ENCODE peak calls at places on chromosomes 2 and 18, in seven cellular contexts. J is body of pancreas; U is Peyer's patch; H is neural progenitor cell; M is mammary epithelial cell; T is CD8-positive, alpha-beta memory T cell; Z is aorta. Y is an unnamed sample.

GRCh38 chr2:20650412-20650879 is 452 bp downstream of the HS1BP3 start:
- DNase-seq in T (no peak), H (peak; percentile 78), U (peak; percentile 55), J (no peak), Z (peak; percentile 75), M (peak; percentile 45), Y (peak; percentile 50)

GRCh38 chr2:85133751-85134254 is 611 bp downstream of the TCF7L1 start:
- DNase-seq in J (peak; percentile 46), T (no peak), Z (peak; percentile 86), M (peak; percentile 51), H (no peak), U (peak; percentile 48), Y (no peak)

GRCh38 chr2:200479617-200480292 is 30.1 kb downstream of the KCTD18 start:
- DNase-seq in H (no peak), U (no peak), T (no peak), J (no peak), M (peak; percentile 28), Z (no peak), Y (no peak)

GRCh38 chr18:57445488-57446319 is 10.5 kb downstream of the ONECUT2 start:
- DNase-seq in J (no peak), H (peak; percentile 70), U (no peak), M (no peak), Z (no peak), T (no peak), Y (no peak)

GRCh38 chr2:28802975-28803429 is 7.6 kb upstream of the SPDYA start:
- DNase-seq in U (no peak), H (no peak), Z (no peak), J (no peak), T (no peak), M (no peak), Y (no peak)

GRCh38 chr18:52715961-52716360 is 376.0 kb downstream of the DCC start:
- DNase-seq in M (no peak), U (no peak), J (no peak), T (no peak), Z (no peak), H (no peak), Y (no peak)

GRCh38 chr2:36322108-36322507 is 33.5 kb upstream of the CRIM1 start:
- DNase-seq in T (no peak), Z (no peak), J (no peak), H (peak; percentile 65), M (peak; percentile 42), U (no peak), Y (no peak)

GRCh38 chr2:1795842-1796580 is 51.7 kb upstream of the PXDN start:
- DNase-seq in U (no peak), M (no peak), H (no peak), Z (peak; percentile 14), J (no peak), T (no peak), Y (no peak)

GRCh38 chr2:241229563-241230401 is 41.3 kb downstream of the ANO7 start:
- DNase-seq in M (no peak), U (no peak), Z (peak; percentile 57), H (no peak), T (no peak), J (no peak), Y (no peak)

GRCh38 chr2:58992062-58992736 is 751.1 kb upstream of the FANCL start:
- DNase-seq in M (no peak), Z (no peak), J (no peak), U (no peak), H (no peak), T (no peak), Y (no peak)

GRCh38 chr18:58584219-58585127 is 44.4 kb downstream of the ALPK2 start:
- DNase-seq in U (no peak), T (no peak), M (peak; percentile 60), H (peak; percentile 84), Z (no peak), J (no peak), Y (no peak)

GRCh38 chr2:37378411-37378810 is 34.0 kb downstream of the QPCT start:
- DNase-seq in H (no peak), Z (no peak), U (no peak), M (peak; percentile 88), J (no peak), T (no peak), Y (no peak)

GRCh38 chr18:63168287-63168686 is 151.3 kb downstream of the BCL2 start:
- DNase-seq in Z (no peak), J (no peak), H (no peak), T (no peak), U (no peak), M (no peak), Y (no peak)

GRCh38 chr2:218367415-218368149 is 10.9 kb downstream of the CATIP start:
- DNase-seq in M (peak; percentile 23), J (peak; percentile 89), U (peak; percentile 95), T (peak; percentile 73), Z (peak; percentile 96), H (peak; percentile 92), Y (peak; percentile 81)

GRCh38 chr2:218852911-218853667 is 6.5 kb upstream of the WNT6 start:
- DNase-seq in U (peak; percentile 89), H (peak; percentile 85), Z (peak; percentile 83), M (peak; percentile 43), T (peak; percentile 46), J (peak; percentile 74), Y (peak; percentile 54)

GRCh38 chr2:100905132-100905805 is 85.3 kb downstream of the NPAS2 start:
- DNase-seq in T (no peak), U (no peak), M (no peak), Z (no peak), J (no peak), H (no peak), Y (no peak)

GRCh38 chr2:9274701-9275343 is 68.2 kb downstream of the ASAP2 start:
- DNase-seq in Z (no peak), J (no peak), H (no peak), M (no peak), U (no peak), T (no peak), Y (no peak)

GRCh38 chr2:18750662-18751554 is 161.5 kb upstream of the NT5C1B start:
- DNase-seq in T (no peak), J (no peak), Z (no peak), H (no peak), U (no peak), M (peak; percentile 23), Y (no peak)

GRCh38 chr2:22855081-22855480 is 529.9 kb upstream of the KLHL29 start:
- DNase-seq in Z (no peak), H (peak; percentile 25), M (no peak), J (no peak), T (no peak), U (no peak), Y (peak; percentile 11)

GRCh38 chr2:16137080-16137755 is 196.9 kb downstream of the MYCN start:
- DNase-seq in T (no peak), H (no peak), Z (no peak), U (no peak), M (no peak), J (no peak), Y (no peak)

GRCh38 chr2:13102340-13103063 is 385.8 kb downstream of the TRIB2 start:
- DNase-seq in U (no peak), Z (no peak), H (no peak), T (no peak), J (no peak), M (no peak), Y (peak; percentile 9)

GRCh38 chr2:28373854-28374253 is 18.8 kb upstream of the FOSL2 start:
- DNase-seq in Z (no peak), J (no peak), U (no peak), H (no peak), M (no peak), T (no peak), Y (no peak)

GRCh38 chr2:141703506-141703905 is 427.3 kb downstream of the LRP1B start:
- DNase-seq in J (no peak), Z (no peak), T (no peak), M (no peak), H (no peak), U (no peak), Y (no peak)

GRCh38 chr2:237513693-237514092 is 26.6 kb downstream of the MLPH start:
- DNase-seq in U (no peak), M (no peak), H (no peak), J (no peak), T (no peak), Z (no peak), Y (no peak)
- H3K27ac ChIP-seq in U (no peak overlapping the region), M (no peak overlapping the region), H (no peak overlapping the region), J (no peak overlapping the region), T (no peak overlapping the region), Z (no peak overlapping the region), Y (no peak overlapping the region)

GRCh38 chr2:24045511-24046508 is 1.4 kb downstream of the WDCP start:
- DNase-seq in H (no peak), Z (no peak), T (no peak), M (no peak), J (no peak), U (peak; percentile 17), Y (no peak)
- H3K4me3 ChIP-seq in H (peak overlapping the region; percentile 72), Z (no peak overlapping the region), T (peak overlapping the region; percentile 1), M (no peak overlapping the region), J (no peak overlapping the region), U (no peak overlapping the region), Y (peak overlapping the region; percentile 80)

GRCh38 chr2:45602624-45603023 is 8.4 kb downstream of the SRBD1 start:
- DNase-seq in Z (no peak), U (no peak), T (no peak), J (no peak), M (no peak), H (no peak), Y (no peak)

GRCh38 chr2:45607701-45608100 is 3.4 kb downstream of the SRBD1 start:
- DNase-seq in M (no peak), H (peak; percentile 67), J (no peak), U (no peak), T (no peak), Z (no peak), Y (no peak)

GRCh38 chr2:45610281-45611019 is 617 bp downstream of the SRBD1 start:
- DNase-seq in H (peak; percentile 75), U (peak; percentile 74), J (peak; percentile 67), M (peak; percentile 70), T (no peak), Z (peak; percentile 76), Y (no peak)

GRCh38 chr2:45611020-45611737 is at the start of gene SRBD1:
- DNase-seq in M (peak; percentile 90), Z (peak; percentile 98), T (peak; percentile 84), H (peak; percentile 95), U (peak; percentile 98), J (peak; percentile 97), Y (peak; percentile 89)

DNA sequence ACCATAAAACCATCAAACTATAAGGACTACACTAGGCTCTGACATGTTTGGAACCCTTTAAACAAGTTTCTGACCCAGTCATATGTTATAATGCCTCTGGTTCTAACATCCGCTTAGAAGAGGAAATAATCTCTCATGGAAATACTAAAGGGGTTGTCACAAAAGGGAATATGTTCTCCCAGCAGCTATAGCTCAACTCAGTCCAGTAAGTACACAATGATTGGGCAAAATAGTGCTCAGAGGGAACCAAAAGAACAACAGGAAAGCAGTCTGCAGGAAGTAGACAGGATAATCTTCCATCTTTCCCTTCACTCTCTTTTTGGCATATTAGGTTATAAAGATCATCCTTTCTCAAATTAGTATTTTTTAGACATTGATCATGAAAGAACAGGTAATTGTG is 4.3 kb downstream of the SRBD1 start:
- DNase-seq in U (no peak), T (no peak), J (no peak), Z (no peak), M (no peak), H (no peak), Y (no peak)
- H3K27ac ChIP-seq in U (no peak overlapping the region), T (no peak overlapping the region), J (no peak overlapping the region), Z (no peak overlapping the region), M (no peak overlapping the region), H (no peak overlapping the region), Y (no peak overlapping the region)

DNA sequence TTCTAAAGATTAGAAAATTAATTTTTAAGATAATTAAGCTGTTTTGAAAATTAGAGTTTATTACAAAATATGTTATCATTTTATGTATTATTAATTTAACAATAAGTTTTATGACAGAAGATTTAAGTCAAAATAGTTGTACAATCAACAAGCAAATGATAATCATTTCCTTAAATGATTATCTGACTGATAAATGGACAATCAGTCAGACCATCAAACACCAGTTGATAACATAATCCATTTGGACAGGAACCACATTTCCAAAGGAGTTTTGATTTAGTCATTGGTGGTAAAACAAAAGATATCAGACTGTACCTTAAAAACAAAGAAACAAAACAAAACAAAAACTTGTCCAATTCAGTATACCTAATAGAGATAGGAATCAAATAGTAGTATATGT is 1.9 kb downstream of the TFPI start:
- DNase-seq in H (no peak), Z (no peak), J (no peak), T (no peak), U (no peak), M (no peak), Y (no peak)
- H3K4me3 ChIP-seq in H (no peak overlapping the region), Z (no peak overlapping the region), J (no peak overlapping the region), T (no peak overlapping the region), U (peak overlapping the region; percentile 53), M (no peak overlapping the region), Y (peak overlapping the region; percentile 56)

Y was measured in dorsolateral prefrontal cortex.